ENCODE peak calls at places on chromosomes 7 and 10, in six cellular contexts. F is GM23338, N is HepG2, Y is H1, X is WTC11, C is K562. L is an unnamed sample.

GRCh38 chr10:12501851-12502525 is 152.6 kb downstream of the CAMK1D start:
- DNase-seq in F (no peak), N (no peak), Y (peak; percentile 45), X (no peak), C (no peak), L (no peak)

GRCh38 chr10:78728176-78728575 is 340.6 kb upstream of the ZMIZ1 start:
- DNase-seq in F (no peak), N (no peak), Y (no peak), X (no peak), C (no peak), L (no peak)

GRCh38 chr10:12727832-12728215 is 273.7 kb downstream of the CCDC3 start:
- DNase-seq in F (no peak), N (no peak), Y (no peak), X (no peak), C (no peak), L (no peak)

GRCh38 chr10:47361293-47361692 is 13.1 kb downstream of the RBP3 start:
- DNase-seq in F (peak; percentile 87), N (peak; percentile 10), Y (peak; percentile 93), X (peak; percentile 89), C (peak; percentile 89), L (no peak)

GRCh38 chr10:43843331-43844101 is 194.8 kb upstream of the ZNF32 start:
- DNase-seq in F (no peak), N (no peak), Y (no peak), X (no peak), C (no peak), L (no peak)

GRCh38 chr10:118343115-118343514 is 991 bp upstream of the FAM204A start:
- DNase-seq in F (no peak), N (no peak), Y (no peak), X (no peak), C (no peak), L (no peak)

GRCh38 chr7:53642361-53642760 is 606.9 kb downstream of the POM121L12 start:
- DNase-seq in F (no peak), N (no peak), Y (no peak), X (no peak), C (no peak), L (no peak)

GRCh38 chr7:24975647-24976260 is 4.2 kb downstream of the OSBPL3 start:
- DNase-seq in F (no peak), N (no peak), Y (no peak), X (no peak), C (no peak), L (no peak)

GRCh38 chr7:38398725-38399321 is 125.4 kb upstream of the TARP start:
- DNase-seq in F (peak; percentile 73), N (peak; percentile 21), Y (peak; percentile 59), X (peak; percentile 45), C (peak; percentile 58), L (no peak)

GRCh38 chr7:124022551-124022950 is 10.3 kb downstream of the TMEM229A start:
- DNase-seq in F (no peak), N (no peak), Y (no peak), X (no peak), C (no peak), L (no peak)
- TF ChIP-seq CREB1 in F (no peak), N (no peak), Y (no peak), X (no peak), C (no peak), L (no peak)

GRCh38 chr10:10618139-10618538 is 399.5 kb upstream of the CELF2 start:
- DNase-seq in F (no peak), N (no peak), Y (no peak), X (no peak), C (no peak), L (no peak)

GRCh38 chr10:10609379-10609955 is 408.2 kb upstream of the CELF2 start:
- DNase-seq in F (no peak), N (no peak), Y (no peak), X (no peak), C (no peak), L (no peak)

GRCh38 chr10:10613654-10614244 is 403.9 kb upstream of the CELF2 start:
- DNase-seq in F (no peak), N (no peak), Y (no peak), X (no peak), C (no peak), L (no peak)
- TF ChIP-seq CREB1 in F (no peak), N (no peak), Y (no peak), X (no peak), C (no peak), L (no peak)

GRCh38 chr10:124342136-124342820 is 76.4 kb downstream of the OAT start:
- DNase-seq in F (no peak), N (no peak), Y (no peak), X (no peak), C (no peak), L (no peak)

GRCh38 chr10:124338276-124338915 is 80.3 kb downstream of the OAT start:
- DNase-seq in F (no peak), N (no peak), Y (no peak), X (no peak), C (no peak), L (no peak)

GRCh38 chr10:124339119-124339807 is 79.5 kb downstream of the OAT start:
- DNase-seq in F (no peak), N (no peak), Y (no peak), X (no peak), C (no peak), L (no peak)

GRCh38 chr10:124341768-124342135 is 77.0 kb downstream of the OAT start:
- DNase-seq in F (no peak), N (no peak), Y (no peak), X (no peak), C (peak; percentile 17), L (peak; percentile 12)

DNA sequence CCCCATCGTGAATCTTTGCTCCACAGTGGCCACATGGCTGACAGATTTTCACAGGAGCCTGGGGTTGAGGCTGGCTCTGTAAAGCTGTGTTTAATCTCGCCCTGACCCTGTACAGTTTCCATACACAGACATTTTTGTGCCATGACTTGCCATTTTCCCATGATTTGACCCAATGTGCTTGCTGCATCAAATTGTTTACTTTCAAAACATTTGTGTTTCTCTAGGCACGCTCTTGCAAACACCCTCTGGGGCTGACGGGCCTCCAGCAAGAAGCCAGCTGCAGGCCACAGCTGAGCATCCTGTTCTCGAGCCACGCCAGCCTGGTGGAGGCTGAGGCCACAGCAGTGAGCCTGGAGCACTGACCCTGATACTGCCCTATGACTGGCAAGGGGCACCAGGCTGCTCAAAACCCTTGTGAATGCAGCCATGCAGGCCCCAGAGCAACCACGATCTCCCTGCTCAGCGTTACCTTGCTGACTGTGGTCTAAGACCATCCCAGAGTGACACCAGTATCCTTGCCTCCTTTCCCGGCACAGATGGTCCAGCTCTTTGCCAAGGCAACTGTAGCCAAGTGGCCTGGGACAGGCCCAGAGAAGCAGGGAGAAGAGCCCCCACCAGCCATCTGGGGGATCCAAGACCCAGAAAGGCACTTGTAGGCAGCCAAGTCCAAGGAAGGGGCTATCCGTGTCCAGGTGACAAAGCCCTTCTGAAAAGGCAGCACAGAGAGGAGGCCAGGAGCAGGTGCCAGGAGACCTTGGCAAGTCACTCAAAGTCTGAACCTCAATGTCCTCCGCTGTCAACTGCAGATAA is 78.6 kb downstream of the OAT start:
- DNase-seq in F (no peak), N (no peak), Y (no peak), X (no peak), C (no peak), L (no peak)
- TF ChIP-seq CREB1 in F (no peak), N (no peak), Y (no peak), X (no peak), C (no peak), L (no peak)

GRCh38 chr10:102557569-102557968 is 53.8 kb downstream of the SUFU start:
- DNase-seq in F (no peak), N (no peak), Y (no peak), X (no peak), C (no peak), L (no peak)

GRCh38 chr10:102552533-102552932 is 48.8 kb downstream of the SUFU start:
- DNase-seq in F (no peak), N (no peak), Y (no peak), X (no peak), C (no peak), L (no peak)

GRCh38 chr10:102554531-102554930 is 50.8 kb downstream of the SUFU start:
- DNase-seq in F (no peak), N (no peak), Y (no peak), X (no peak), C (no peak), L (no peak)

GRCh38 chr10:102553771-102554170 is 50.0 kb downstream of the SUFU start:
- DNase-seq in F (no peak), N (no peak), Y (no peak), X (no peak), C (no peak), L (no peak)

GRCh38 chr10:102555781-102556328 is 52.1 kb downstream of the SUFU start:
- DNase-seq in F (no peak), N (no peak), Y (no peak), X (no peak), C (no peak), L (no peak)
- TF ChIP-seq CREB1 in F (no peak), N (no peak), Y (no peak), X (no peak), C (no peak), L (no peak)

GRCh38 chr10:130215918-130216205 is 79.7 kb downstream of the GLRX3 start:
- DNase-seq in F (no peak), N (no peak), Y (no peak), X (no peak), C (no peak), L (no peak)

GRCh38 chr10:130214431-130214830 is 78.2 kb downstream of the GLRX3 start:
- DNase-seq in F (no peak), N (no peak), Y (no peak), X (no peak), C (no peak), L (no peak)

GRCh38 chr10:130212736-130213135 is 76.5 kb downstream of the GLRX3 start:
- DNase-seq in F (no peak), N (no peak), Y (no peak), X (no peak), C (no peak), L (no peak)

GRCh38 chr10:130213286-130214080 is 77.3 kb downstream of the GLRX3 start:
- DNase-seq in F (no peak), N (no peak), Y (no peak), X (no peak), C (no peak), L (no peak)

DNA sequence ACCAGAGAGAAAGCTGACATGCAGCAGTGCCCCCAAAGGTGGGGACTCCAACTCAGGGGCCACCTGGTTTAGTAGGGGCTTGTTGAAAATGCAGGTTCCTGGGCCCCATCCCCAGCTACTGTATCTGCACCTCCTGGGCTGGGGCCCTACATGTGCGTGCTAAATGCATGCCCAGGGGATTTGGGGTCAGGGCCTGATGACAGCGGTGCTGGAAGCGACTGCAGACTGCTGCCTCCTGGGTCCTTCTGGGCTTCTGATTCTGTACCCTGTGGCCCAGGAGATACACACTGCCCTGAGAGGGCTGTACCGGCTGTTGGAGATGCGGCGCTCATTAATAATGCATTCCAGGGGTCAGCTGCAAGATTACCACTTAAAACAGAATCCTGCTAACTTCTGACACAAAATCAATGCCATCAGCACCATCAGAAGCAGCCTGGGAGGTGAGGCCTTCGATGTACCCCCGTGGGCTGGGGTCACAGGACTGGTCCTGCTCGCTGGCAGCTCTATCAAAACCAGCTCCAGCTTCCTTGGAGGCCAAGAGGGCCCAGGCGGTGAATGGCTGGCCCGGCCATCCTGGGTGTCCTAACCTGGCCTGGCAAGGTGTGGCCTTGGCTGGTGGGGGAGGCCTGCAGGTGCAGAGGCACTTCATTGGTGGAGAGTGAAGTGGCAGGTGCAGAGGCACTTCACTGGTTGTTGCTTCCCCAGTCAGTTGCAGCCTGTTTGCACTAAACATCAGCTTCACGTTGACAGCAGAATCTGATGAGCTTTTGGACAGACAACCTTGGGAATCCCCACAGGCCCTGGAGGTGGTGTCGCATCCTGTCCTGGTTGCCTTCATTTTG is 79.1 kb downstream of the GLRX3 start:
- DNase-seq in F (no peak), N (no peak), Y (no peak), X (no peak), C (no peak), L (no peak)
- TF ChIP-seq CREB1 in F (no peak), N (no peak), Y (no peak), X (no peak), C (no peak), L (no peak)